ENCODE peak calls at places on chromosomes 4 and X, in ten cellular contexts. D is ACHN; Q is hippocampal formation; P is CD4-positive, CD25-positive, alpha-beta regulatory T cell; Z is head of caudate nucleus; B is tibial artery; G is WERI-Rb-1; W is Calu3; C is activated T-cell treated with anti-CD3 and anti-CD28 coated beads for 24 hours; R is activated T-helper 2 cell treated with anti-CD3 and anti-CD28 coated beads, Interferon-gamma antibody, Interleukin-2, Interleukin-4, amounts not matched to agents 10 μg/mL and 5 μg/mL and 100 μg/mL, durations not matched to agents 14 hours and 24 hours and 36 hours. E is an unnamed sample.

GRCh38 chr4:38663021-38663800 is 788 bp upstream of the KLF3 start:
- DNase-seq in D (no peak), Q (no peak), P (no peak), Z (peak; percentile 63), B (peak; percentile 24), G (no peak), W (no peak), C (peak; percentile 44), R (no peak), E (peak; percentile 74)

GRCh38 chr4:15400911-15401671 is 26.7 kb upstream of the C1QTNF7 start:
- DNase-seq in D (no peak), Q (no peak), P (no peak), Z (peak; percentile 42), B (peak; percentile 81), G (no peak), W (peak; percentile 48), C (no peak), R (peak; percentile 23), E (no peak)

GRCh38 chrX:41984628-41985027 is 61.3 kb upstream of the CASK start:
- DNase-seq in D (no peak), Q (no peak), P (no peak), Z (peak; percentile 26), B (no peak), G (no peak), W (peak; percentile 48), C (no peak), R (no peak), E (no peak)

GRCh38 chrX:118554511-118554910 is 58.9 kb downstream of the DOCK11 start:
- DNase-seq in D (no peak), Q (no peak), P (no peak), Z (no peak), B (no peak), G (no peak), W (no peak), C (no peak), R (no peak), E (peak; percentile 0)

GRCh38 chrX:113743069-113743468 is 840.8 kb upstream of the HTR2C start:
- DNase-seq in D (no peak), Q (no peak), P (no peak), Z (no peak), B (no peak), G (no peak), W (no peak), C (no peak), R (no peak), E (no peak)

GRCh38 chrX:110178179-110178865 is 139.6 kb downstream of the AMMECR1 start:
- DNase-seq in D (no peak), Q (no peak), P (no peak), Z (no peak), B (no peak), G (no peak), W (no peak), C (no peak), R (no peak), E (peak; percentile 98)

GRCh38 chr4:142405021-142405991 is 440.8 kb downstream of the INPP4B start:
- DNase-seq in D (peak; percentile 36), Q (peak; percentile 42), P (peak; percentile 35), Z (peak; percentile 52), B (peak; percentile 43), G (peak; percentile 40), W (peak; percentile 15), C (peak; percentile 57), R (peak; percentile 64), E (peak; percentile 54)

GRCh38 chr4:143654571-143654970 is 45.9 kb downstream of the FREM3 start:
- DNase-seq in D (no peak), Q (no peak), P (no peak), Z (no peak), B (no peak), G (no peak), W (no peak), C (no peak), R (no peak), E (no peak)

GRCh38 chr4:169254546-169254983 is 16.2 kb downstream of the SH3RF1 start:
- DNase-seq in D (peak; percentile 85), Q (no peak), P (no peak), Z (no peak), B (peak; percentile 51), G (no peak), W (no peak), C (no peak), R (no peak), E (peak; percentile 87)

GRCh38 chr4:180234730-180235129 is 2008.5 kb upstream of the TENM3 start:
- DNase-seq in D (no peak), Q (no peak), P (no peak), Z (no peak), B (no peak), G (no peak), W (no peak), C (no peak), R (no peak), E (no peak)

GRCh38 chrX:72121381-72121780 is 10.3 kb downstream of the RTL5 start:
- DNase-seq in D (peak; percentile 37), Q (no peak), P (no peak), Z (no peak), B (peak; percentile 77), G (no peak), W (no peak), C (no peak), R (no peak), E (peak; percentile 57)

GRCh38 chr4:140427919-140428471 is 547 bp upstream of the CLGN start:
- DNase-seq in D (no peak), Q (no peak), P (no peak), Z (no peak), B (no peak), G (no peak), W (no peak), C (no peak), R (no peak), E (peak; percentile 70)

GRCh38 chr4:158051401-158052235 is 121.2 kb downstream of the GASK1B start:
- DNase-seq in D (no peak), Q (no peak), P (no peak), Z (no peak), B (peak; percentile 66), G (no peak), W (no peak), C (no peak), R (no peak), E (no peak)

GRCh38 chrX:24902808-24903207 is 113.0 kb downstream of the ARX start:
- DNase-seq in D (no peak), Q (no peak), P (no peak), Z (no peak), B (no peak), G (no peak), W (no peak), C (no peak), R (no peak), E (peak; percentile 3)

GRCh38 chrX:71632923-71633657 is 14.8 kb upstream of the CXCR3 start:
- DNase-seq in D (no peak), Q (no peak), P (no peak), Z (no peak), B (no peak), G (no peak), W (no peak), C (no peak), R (no peak), E (no peak)

GRCh38 chrX:154419189-154419588 is 7.8 kb downstream of the TAFAZZIN start:
- DNase-seq in D (no peak), Q (no peak), P (no peak), Z (no peak), B (no peak), G (no peak), W (no peak), C (no peak), R (no peak), E (no peak)

GRCh38 chr4:78644744-78645330 is 93.3 kb downstream of the ANXA3 start:
- DNase-seq in D (peak; percentile 84), Q (peak; percentile 34), P (peak; percentile 11), Z (peak; percentile 65), B (peak; percentile 55), G (peak; percentile 50), W (peak; percentile 49), C (peak; percentile 30), R (peak; percentile 18), E (peak; percentile 91)

GRCh38 chr4:17562157-17562556 is 14.8 kb upstream of the LAP3 start:
- DNase-seq in D (no peak), Q (no peak), P (no peak), Z (no peak), B (no peak), G (no peak), W (no peak), C (no peak), R (no peak), E (peak; percentile 30)

GRCh38 chr4:108372678-108373077 is 203.9 kb upstream of the LEF1 start:
- DNase-seq in D (no peak), Q (no peak), P (no peak), Z (no peak), B (no peak), G (no peak), W (no peak), C (no peak), R (no peak), E (no peak)

GRCh38 chr4:120667102-120667501 is 255.4 kb downstream of the PRDM5 start:
- DNase-seq in D (no peak), Q (no peak), P (no peak), Z (no peak), B (no peak), G (no peak), W (no peak), C (no peak), R (no peak), E (no peak)

E was measured in erythroblast.